ENCODE peak calls at places on chromosomes 11 and 22, in eight cellular contexts. W is T follicular helper cell; H is ELF-1; S is brain microvascular endothelial cell; R is fibroblast of lung; B is WTC11; G is left colon; I is stimulated activated CD4-positive, alpha-beta T cell treated with anti-CD3 and anti-CD28 coated beads, Interleukin-15, amount 100 ng/mL, for 1 hour. L is an unnamed sample.

GRCh38 chr22:30078320-30079311 is 1.6 kb upstream of the HORMAD2 start:
- DNase-seq in W (no peak), H (no peak), S (no peak), R (no peak), B (no peak), G (no peak), I (no peak), L (no peak)

GRCh38 chr22:41910599-41911291 is 4.1 kb downstream of the SHISA8 start:
- DNase-seq in W (no peak), H (no peak), S (no peak), R (peak), B (no peak), G (no peak), I (no peak), L (no peak)

GRCh38 chr11:91773090-91773489 is 451.5 kb upstream of the FAT3 start:
- DNase-seq in W (no peak), H (no peak), S (no peak), R (peak), B (peak), G (no peak), I (no peak), L (peak)

GRCh38 chr11:94988748-94989147 is 15.2 kb downstream of the KDM4D start:
- DNase-seq in W (no peak), H (no peak), S (no peak), R (no peak), B (no peak), G (no peak), I (no peak), L (no peak)

GRCh38 chr11:1667906-1668305 is 29.1 kb upstream of the KRTAP5-6 start:
- DNase-seq in W (no peak), H (no peak), S (no peak), R (no peak), B (no peak), G (no peak), I (no peak), L (no peak)

GRCh38 chr11:35714882-35715612 is 52.5 kb downstream of the TRIM44 start:
- DNase-seq in W (no peak), H (no peak), S (peak), R (peak), B (no peak), G (no peak), I (no peak), L (peak)

GRCh38 chr11:106391771-106392412 is 314.4 kb downstream of the AASDHPPT start:
- DNase-seq in W (no peak), H (no peak), S (no peak), R (peak), B (no peak), G (no peak), I (no peak), L (peak)

GRCh38 chr11:10908215-10908990 is 50.5 kb upstream of the ZBED5 start:
- DNase-seq in W (no peak), H (peak), S (peak), R (peak), B (peak), G (no peak), I (no peak), L (peak)

GRCh38 chr11:134512061-134512460 is 100.0 kb upstream of the B3GAT1 start:
- DNase-seq in W (no peak), H (no peak), S (no peak), R (no peak), B (no peak), G (peak), I (no peak), L (no peak)

GRCh38 chr22:26656896-26657851 is at the start of gene MIAT:
- DNase-seq in W (peak), H (peak), S (peak), R (peak), B (peak), G (no peak), I (peak), L (no peak)

GRCh38 chr11:86514453-86514852 is 139.8 kb downstream of the CCDC81 start:
- DNase-seq in W (no peak), H (no peak), S (no peak), R (no peak), B (no peak), G (no peak), I (no peak), L (no peak)

L was measured in mesenchymal stem cell.